ENCODE peak calls at places on chromosome 11, in six cellular contexts. One of them, this sample, is unnamed.

GRCh38 chr11:76918941-76919386 is 58.2 kb downstream of the ACER3 start:
- DNase-seq in immature natural killer cell: peak; percentile 2
- DNase-seq in stimulated activated CD4-positive, alpha-beta T cell treated with anti-CD3 and anti-CD28 coated beads, Interleukin-4, amount 100 ng/mL, for 1 hour: no peak
- DNase-seq in hepatocyte: peak; percentile 83
- DNase-seq in AG04449: peak; percentile 12
- DNase-seq in T-helper 2 cell: no peak
- DNase-seq in this sample: no peak

GRCh38 chr11:1570001-1570453 is 2.0 kb downstream of the DUSP8 start:
- DNase-seq in T-helper 2 cell: no peak
- DNase-seq in immature natural killer cell: no peak
- DNase-seq in AG04449: no peak
- DNase-seq in hepatocyte: peak; percentile 59
- DNase-seq in stimulated activated CD4-positive, alpha-beta T cell treated with anti-CD3 and anti-CD28 coated beads, Interleukin-4, amount 100 ng/mL, for 1 hour: no peak
- DNase-seq in this sample: no peak

GRCh38 chr11:95499516-95500135 is 268.6 kb upstream of the SESN3 start:
- DNase-seq in stimulated activated CD4-positive, alpha-beta T cell treated with anti-CD3 and anti-CD28 coated beads, Interleukin-4, amount 100 ng/mL, for 1 hour: no peak
- DNase-seq in T-helper 2 cell: no peak
- DNase-seq in AG04449: peak; percentile 51
- DNase-seq in immature natural killer cell: no peak
- DNase-seq in hepatocyte: no peak
- DNase-seq in this sample: no peak

GRCh38 chr11:1122356-1123002 is 35.3 kb upstream of the MUC5AC start:
- DNase-seq in AG04449: no peak
- DNase-seq in hepatocyte: no peak
- DNase-seq in T-helper 2 cell: no peak
- DNase-seq in immature natural killer cell: no peak
- DNase-seq in stimulated activated CD4-positive, alpha-beta T cell treated with anti-CD3 and anti-CD28 coated beads, Interleukin-4, amount 100 ng/mL, for 1 hour: no peak
- DNase-seq in this sample: no peak

GRCh38 chr11:9525116-9525515 is 48.4 kb upstream of the WEE1 start:
- DNase-seq in AG04449: no peak
- DNase-seq in hepatocyte: no peak
- DNase-seq in immature natural killer cell: no peak
- DNase-seq in stimulated activated CD4-positive, alpha-beta T cell treated with anti-CD3 and anti-CD28 coated beads, Interleukin-4, amount 100 ng/mL, for 1 hour: no peak
- DNase-seq in T-helper 2 cell: no peak
- DNase-seq in this sample: no peak

GRCh38 chr11:101401245-101401644 is 182.6 kb downstream of the TRPC6 start:
- DNase-seq in stimulated activated CD4-positive, alpha-beta T cell treated with anti-CD3 and anti-CD28 coated beads, Interleukin-4, amount 100 ng/mL, for 1 hour: no peak
- DNase-seq in T-helper 2 cell: no peak
- DNase-seq in immature natural killer cell: no peak
- DNase-seq in hepatocyte: no peak
- DNase-seq in AG04449: peak; percentile 2
- DNase-seq in this sample: no peak

GRCh38 chr11:69914286-69915150 is 95.3 kb upstream of the FGF3 start:
- DNase-seq in hepatocyte: no peak
- DNase-seq in AG04449: no peak
- DNase-seq in T-helper 2 cell: no peak
- DNase-seq in stimulated activated CD4-positive, alpha-beta T cell treated with anti-CD3 and anti-CD28 coated beads, Interleukin-4, amount 100 ng/mL, for 1 hour: no peak
- DNase-seq in immature natural killer cell: no peak
- DNase-seq in this sample: no peak

GRCh38 chr11:70786021-70786665 is 387.8 kb downstream of the CTTN start:
- DNase-seq in hepatocyte: peak; percentile 26
- DNase-seq in AG04449: no peak
- DNase-seq in immature natural killer cell: no peak
- DNase-seq in T-helper 2 cell: no peak
- DNase-seq in stimulated activated CD4-positive, alpha-beta T cell treated with anti-CD3 and anti-CD28 coated beads, Interleukin-4, amount 100 ng/mL, for 1 hour: no peak
- DNase-seq in this sample: no peak

GRCh38 chr11:16605440-16605970 is 132.9 kb upstream of the C11orf58 start:
- DNase-seq in T-helper 2 cell: no peak
- DNase-seq in stimulated activated CD4-positive, alpha-beta T cell treated with anti-CD3 and anti-CD28 coated beads, Interleukin-4, amount 100 ng/mL, for 1 hour: no peak
- DNase-seq in AG04449: no peak
- DNase-seq in immature natural killer cell: no peak
- DNase-seq in hepatocyte: peak; percentile 60
- DNase-seq in this sample: no peak

GRCh38 chr11:73252577-73253191 is 19.5 kb upstream of the P2RY6 start:
- DNase-seq in T-helper 2 cell: no peak
- DNase-seq in stimulated activated CD4-positive, alpha-beta T cell treated with anti-CD3 and anti-CD28 coated beads, Interleukin-4, amount 100 ng/mL, for 1 hour: no peak
- DNase-seq in AG04449: no peak
- DNase-seq in hepatocyte: no peak
- DNase-seq in immature natural killer cell: no peak
- DNase-seq in this sample: no peak

GRCh38 chr11:313787-314547 is at the start of gene IFITM1:
- DNase-seq in AG04449: peak; percentile 31
- DNase-seq in T-helper 2 cell: no peak
- DNase-seq in immature natural killer cell: peak; percentile 77
- DNase-seq in stimulated activated CD4-positive, alpha-beta T cell treated with anti-CD3 and anti-CD28 coated beads, Interleukin-4, amount 100 ng/mL, for 1 hour: peak; percentile 44
- DNase-seq in hepatocyte: peak; percentile 62
- DNase-seq in this sample: peak; percentile 51

GRCh38 chr11:20912046-20912821 is 242.8 kb downstream of the NELL1 start:
- DNase-seq in stimulated activated CD4-positive, alpha-beta T cell treated with anti-CD3 and anti-CD28 coated beads, Interleukin-4, amount 100 ng/mL, for 1 hour: no peak
- DNase-seq in T-helper 2 cell: no peak
- DNase-seq in AG04449: no peak
- DNase-seq in hepatocyte: peak; percentile 6
- DNase-seq in immature natural killer cell: no peak
- DNase-seq in this sample: no peak

GRCh38 chr11:130528301-130528651 is 79.8 kb downstream of the ADAMTS15 start:
- DNase-seq in T-helper 2 cell: no peak
- DNase-seq in immature natural killer cell: no peak
- DNase-seq in hepatocyte: no peak
- DNase-seq in stimulated activated CD4-positive, alpha-beta T cell treated with anti-CD3 and anti-CD28 coated beads, Interleukin-4, amount 100 ng/mL, for 1 hour: no peak
- DNase-seq in AG04449: no peak
- DNase-seq in this sample: no peak

GRCh38 chr11:113396693-113397092 is 9.1 kb downstream of the ANKK1 start:
- DNase-seq in T-helper 2 cell: no peak
- DNase-seq in stimulated activated CD4-positive, alpha-beta T cell treated with anti-CD3 and anti-CD28 coated beads, Interleukin-4, amount 100 ng/mL, for 1 hour: no peak
- DNase-seq in AG04449: no peak
- DNase-seq in hepatocyte: no peak
- DNase-seq in immature natural killer cell: no peak
- DNase-seq in this sample: no peak

GRCh38 chr11:33059331-33060007 is 20.1 kb downstream of the TCP11L1 start:
- DNase-seq in immature natural killer cell: no peak
- DNase-seq in T-helper 2 cell: no peak
- DNase-seq in hepatocyte: no peak
- DNase-seq in AG04449: no peak
- DNase-seq in stimulated activated CD4-positive, alpha-beta T cell treated with anti-CD3 and anti-CD28 coated beads, Interleukin-4, amount 100 ng/mL, for 1 hour: no peak
- DNase-seq in this sample: no peak